ENCODE peak calls at places on chromosomes 6 and 20, in five cellular contexts. One of them, this sample, is unnamed. For H3K4me1, the result is how much of the 10 kb centered on the place peaks cover.

GRCh38 chr6:37048851-37049734 is 43.6 kb downstream of the FGD2 start:
- DNase-seq in A549: no peak
- DNase-seq in K562: peak
- DNase-seq in ovary: peak
- DNase-seq in HepG2: no peak
- DNase-seq in this sample: no peak

GRCh38 chr6:20978176-20978614 is 443.9 kb downstream of the CDKAL1 start:
- DNase-seq in A549: no peak
- DNase-seq in K562: no peak
- DNase-seq in ovary: no peak
- DNase-seq in HepG2: no peak
- DNase-seq in this sample: no peak

GRCh38 chr20:62953839-62954703 is 1.6 kb downstream of the SLC17A9 start:
- DNase-seq in A549: no peak
- DNase-seq in K562: peak
- DNase-seq in ovary: peak
- DNase-seq in HepG2: peak
- DNase-seq in this sample: no peak

GRCh38 chr20:59564171-59564570 is 40.2 kb upstream of the PHACTR3 start:
- DNase-seq in A549: no peak
- DNase-seq in K562: no peak
- DNase-seq in ovary: no peak
- DNase-seq in HepG2: no peak
- DNase-seq in this sample: peak

GRCh38 chr6:123802697-123803455 is 789 bp upstream of the NKAIN2 start:
- DNase-seq in A549: peak
- DNase-seq in K562: peak
- DNase-seq in ovary: peak
- DNase-seq in HepG2: peak
- DNase-seq in this sample: peak

GRCh38 chr6:123105561-123105960 is 109.5 kb downstream of the CLVS2 start:
- DNase-seq in A549: no peak
- DNase-seq in K562: no peak
- DNase-seq in ovary: no peak
- DNase-seq in HepG2: no peak
- DNase-seq in this sample: no peak

GRCh38 chr6:63785006-63785405 is 149.4 kb downstream of the PHF3 start:
- DNase-seq in A549: no peak
- DNase-seq in K562: no peak
- DNase-seq in ovary: no peak
- DNase-seq in HepG2: no peak
- DNase-seq in this sample: no peak

GRCh38 chr6:127343753-127344659 is 597 bp upstream of the ECHDC1 start:
- DNase-seq in A549: no peak
- DNase-seq in K562: no peak
- DNase-seq in ovary: no peak
- DNase-seq in HepG2: peak
- DNase-seq in this sample: no peak

GRCh38 chr20:24027229-24027628 is 38.6 kb upstream of the GGTLC1 start:
- DNase-seq in A549: no peak
- DNase-seq in K562: no peak
- DNase-seq in ovary: no peak
- DNase-seq in HepG2: no peak
- DNase-seq in this sample: peak

DNA sequence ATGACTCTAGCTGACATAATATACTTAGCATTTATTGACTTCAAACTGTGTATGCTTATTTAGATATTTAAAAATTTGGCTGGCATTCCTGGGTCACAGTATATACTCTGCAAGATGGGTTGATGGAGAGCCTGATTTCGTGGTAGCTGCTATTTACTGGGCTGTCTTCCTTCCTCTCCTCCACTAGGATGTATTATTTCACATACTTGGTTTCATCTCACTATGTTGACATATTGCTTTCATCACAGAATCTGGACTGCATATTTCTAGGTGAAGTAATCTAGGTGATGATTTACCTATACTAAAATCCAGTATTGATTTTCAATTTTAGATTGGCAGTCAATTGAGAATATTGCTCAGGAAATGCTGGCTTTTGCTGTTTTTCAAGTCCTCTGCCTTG is 15.7 kb downstream of the AFDN start:
- DNase-seq in A549: no peak
- DNase-seq in K562: no peak
- DNase-seq in ovary: no peak
- DNase-seq in HepG2: no peak
- DNase-seq in this sample: no peak
- H3K4me1 ChIP-seq in A549: under half
- H3K4me1 ChIP-seq in K562: under half
- H3K4me1 ChIP-seq in ovary: under half
- H3K4me1 ChIP-seq in HepG2: half or more
- H3K4me1 ChIP-seq in this sample: under half

GRCh38 chr6:15444081-15444731 is 198.3 kb downstream of the JARID2 start:
- DNase-seq in A549: no peak
- DNase-seq in K562: no peak
- DNase-seq in ovary: no peak
- DNase-seq in HepG2: no peak
- DNase-seq in this sample: no peak

GRCh38 chr6:15443119-15443518 is 197.2 kb downstream of the JARID2 start:
- DNase-seq in A549: no peak
- DNase-seq in K562: no peak
- DNase-seq in ovary: no peak
- DNase-seq in HepG2: no peak
- DNase-seq in this sample: no peak

GRCh38 chr6:15441215-15441868 is 195.5 kb downstream of the JARID2 start:
- DNase-seq in A549: peak
- DNase-seq in K562: peak
- DNase-seq in ovary: peak
- DNase-seq in HepG2: peak
- DNase-seq in this sample: no peak

GRCh38 chr6:15441982-15442381 is 196.1 kb downstream of the JARID2 start:
- DNase-seq in A549: no peak
- DNase-seq in K562: no peak
- DNase-seq in ovary: no peak
- DNase-seq in HepG2: no peak
- DNase-seq in this sample: no peak

DNA sequence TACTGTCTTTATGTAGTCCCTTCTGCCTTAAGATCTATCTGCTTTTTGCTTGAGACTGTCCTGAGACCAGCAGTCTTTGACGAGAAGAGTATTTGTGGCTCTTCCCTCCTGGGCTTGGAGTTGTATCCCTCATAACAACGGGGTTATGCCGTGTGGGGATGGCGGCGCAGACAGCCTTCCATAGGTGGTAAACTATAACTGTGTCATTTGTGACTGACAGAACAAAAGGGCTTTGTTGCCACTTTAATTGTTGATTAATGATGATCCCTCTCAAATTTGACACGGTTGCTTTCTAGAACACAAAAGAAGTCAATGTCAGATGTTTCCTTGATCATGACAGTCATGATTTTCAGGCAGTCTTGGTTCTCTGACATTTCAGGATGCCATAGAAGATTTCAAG is 196.6 kb downstream of the JARID2 start:
- DNase-seq in A549: no peak
- DNase-seq in K562: no peak
- DNase-seq in ovary: no peak
- DNase-seq in HepG2: no peak
- DNase-seq in this sample: no peak
- TF ChIP-seq EP300 in A549: no peak
- TF ChIP-seq EP300 in K562: no peak
- TF ChIP-seq EP300 in ovary: no peak
- TF ChIP-seq EP300 in HepG2: no peak
- TF ChIP-seq EP300 in this sample: no peak

GRCh38 chr20:43838703-43839060 is 76.0 kb upstream of the TOX2 start:
- DNase-seq in A549: no peak
- DNase-seq in K562: no peak
- DNase-seq in ovary: no peak
- DNase-seq in HepG2: no peak
- DNase-seq in this sample: peak

GRCh38 chr20:43835944-43836540 is 78.6 kb upstream of the TOX2 start:
- DNase-seq in A549: no peak
- DNase-seq in K562: no peak
- DNase-seq in ovary: no peak
- DNase-seq in HepG2: no peak
- DNase-seq in this sample: peak

GRCh38 chr20:43836790-43837189 is 77.9 kb upstream of the TOX2 start:
- DNase-seq in A549: no peak
- DNase-seq in K562: no peak
- DNase-seq in ovary: no peak
- DNase-seq in HepG2: no peak
- DNase-seq in this sample: no peak

GRCh38 chr20:43839793-43840199 is 74.9 kb upstream of the TOX2 start:
- DNase-seq in A549: no peak
- DNase-seq in K562: no peak
- DNase-seq in ovary: no peak
- DNase-seq in HepG2: no peak
- DNase-seq in this sample: peak

GRCh38 chr20:43837856-43838702 is 76.6 kb upstream of the TOX2 start:
- DNase-seq in A549: no peak
- DNase-seq in K562: no peak
- DNase-seq in ovary: no peak
- DNase-seq in HepG2: no peak
- DNase-seq in this sample: peak
- H3K4me1 ChIP-seq in A549: under half
- H3K4me1 ChIP-seq in K562: under half
- H3K4me1 ChIP-seq in ovary: under half
- H3K4me1 ChIP-seq in HepG2: under half
- H3K4me1 ChIP-seq in this sample: under half

DNA sequence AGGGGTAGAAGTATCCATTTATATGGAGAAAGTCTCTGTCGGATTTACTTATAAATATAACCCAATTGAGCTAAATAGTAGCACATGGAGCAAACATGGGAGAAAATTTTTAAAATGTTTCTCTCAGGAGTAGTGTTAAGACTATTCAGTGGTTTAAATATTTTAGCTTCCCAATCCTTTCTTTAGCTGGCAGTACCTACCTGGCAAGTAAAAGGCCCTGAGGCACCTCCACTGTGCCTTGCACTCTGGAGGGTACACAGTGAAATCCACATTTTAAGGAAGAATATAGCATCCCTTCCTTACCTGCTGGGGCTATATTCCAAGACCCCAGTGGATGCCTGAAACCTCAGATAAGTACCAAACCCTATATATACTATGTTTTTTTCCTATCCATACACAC is 124.2 kb downstream of the KLHL32 start:
- DNase-seq in A549: no peak
- DNase-seq in K562: no peak
- DNase-seq in ovary: no peak
- DNase-seq in HepG2: no peak
- DNase-seq in this sample: no peak
- TF ChIP-seq EP300 in A549: no peak
- TF ChIP-seq EP300 in K562: no peak
- TF ChIP-seq EP300 in ovary: no peak
- TF ChIP-seq EP300 in HepG2: no peak
- TF ChIP-seq EP300 in this sample: no peak

DNA sequence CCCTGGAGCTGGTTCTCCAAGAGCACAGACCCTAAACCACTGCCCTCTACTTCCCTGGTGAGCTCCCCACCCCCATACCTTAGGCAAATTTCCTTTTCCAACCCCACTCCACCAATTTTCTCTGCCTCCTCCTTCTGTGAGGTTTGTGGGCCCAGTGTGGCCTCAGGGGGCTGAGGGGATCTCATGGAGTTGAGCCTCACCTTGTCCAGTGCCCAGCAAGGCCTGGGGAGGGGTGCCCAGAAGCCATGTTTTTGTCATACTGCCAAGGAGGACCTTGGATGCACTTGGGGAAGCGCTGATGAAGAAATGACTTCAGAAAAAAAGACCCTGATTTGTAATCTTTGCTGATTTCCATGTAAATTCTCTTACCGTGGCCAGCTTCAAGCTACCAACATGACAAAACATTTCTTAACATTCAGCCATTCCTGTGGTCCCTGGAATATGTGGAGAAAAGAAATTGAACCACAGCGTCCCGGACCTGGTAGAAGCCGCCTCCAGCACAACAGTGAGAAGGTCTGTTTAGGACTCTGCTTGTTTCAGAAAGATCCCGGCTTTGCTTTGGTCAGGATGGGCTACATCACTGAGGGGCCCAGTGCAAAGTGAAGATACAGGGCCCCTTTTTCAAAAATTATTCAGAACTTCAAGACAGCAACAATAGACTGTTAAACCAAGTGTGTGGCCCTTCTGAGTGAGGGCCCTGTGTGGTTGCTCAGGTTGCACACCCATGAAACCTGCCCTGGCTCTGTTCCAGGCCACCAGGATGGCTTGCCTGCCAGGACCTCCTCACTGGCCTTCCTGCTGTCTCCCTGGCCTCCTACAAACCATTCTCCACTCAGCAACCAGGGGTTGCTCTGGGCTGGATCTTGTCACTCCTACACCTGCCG is 52.5 kb downstream of the CHMP4B start:
- DNase-seq in A549: no peak
- DNase-seq in K562: no peak
- DNase-seq in ovary: no peak
- DNase-seq in HepG2: no peak
- DNase-seq in this sample: no peak
- H3K4me1 ChIP-seq in A549: under half
- H3K4me1 ChIP-seq in K562: under half
- H3K4me1 ChIP-seq in ovary: under half
- H3K4me1 ChIP-seq in HepG2: under half
- H3K4me1 ChIP-seq in this sample: under half

GRCh38 chr6:11284996-11285395 is 52.5 kb upstream of the NEDD9 start:
- DNase-seq in A549: no peak
- DNase-seq in K562: no peak
- DNase-seq in ovary: no peak
- DNase-seq in HepG2: no peak
- DNase-seq in this sample: no peak
- TF ChIP-seq EP300 in A549: no peak
- TF ChIP-seq EP300 in K562: no peak
- TF ChIP-seq EP300 in ovary: no peak
- TF ChIP-seq EP300 in HepG2: no peak
- TF ChIP-seq EP300 in this sample: no peak

DNA sequence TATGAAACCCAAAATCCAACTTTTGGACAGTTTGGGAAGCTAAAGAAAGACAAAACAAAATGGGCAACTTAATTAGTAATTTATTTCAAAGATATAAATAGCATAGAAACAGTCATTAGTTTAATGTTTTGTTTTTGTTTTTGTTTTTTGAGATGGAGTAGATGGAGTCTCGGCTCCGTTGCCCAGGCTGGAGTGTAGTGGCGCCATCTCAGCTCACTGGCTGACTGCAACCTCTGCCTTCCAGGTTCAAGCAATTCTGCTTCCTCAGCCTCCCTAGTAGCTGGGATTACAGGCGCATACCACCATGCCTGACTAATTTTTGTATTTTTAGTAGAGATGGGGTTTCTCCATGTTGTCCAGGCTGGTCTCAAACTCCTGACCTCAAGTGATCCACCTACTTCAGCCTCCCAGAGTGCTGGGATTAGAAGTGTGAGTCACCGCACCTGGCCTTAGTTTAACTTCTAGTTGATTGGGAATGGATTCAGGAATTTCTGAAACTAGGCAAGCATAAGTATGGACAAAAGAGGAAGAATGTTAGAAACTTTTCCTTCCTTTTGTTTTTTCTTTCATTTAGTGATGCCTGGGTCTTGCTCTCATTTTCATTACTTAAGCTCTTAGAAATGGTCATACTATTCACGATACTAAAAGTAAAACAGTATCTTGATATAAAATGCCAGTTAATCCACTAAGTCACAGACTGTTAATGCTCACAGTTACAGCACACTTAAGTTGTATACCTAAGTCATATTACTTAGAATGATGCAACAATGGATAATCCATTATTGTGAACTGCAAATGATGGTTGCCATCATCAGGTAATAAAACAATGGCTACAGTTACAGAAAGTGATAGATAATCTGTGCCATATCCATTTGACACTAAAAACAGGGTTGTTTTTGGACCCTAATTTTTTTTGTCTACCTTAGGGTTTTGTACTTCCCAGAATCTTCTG is 8.2 kb downstream of the SENP6 start:
- DNase-seq in A549: no peak
- DNase-seq in K562: no peak
- DNase-seq in ovary: no peak
- DNase-seq in HepG2: no peak
- DNase-seq in this sample: no peak
- H3K4me1 ChIP-seq in A549: under half
- H3K4me1 ChIP-seq in K562: under half
- H3K4me1 ChIP-seq in ovary: under half
- H3K4me1 ChIP-seq in HepG2: half or more
- H3K4me1 ChIP-seq in this sample: half or more

This sample was measured in esophagus muscularis mucosa.